ENCODE peak calls at places on chromosomes 7 and 10, in seven cellular contexts. X is A549, A is endothelial cell, Z is thoracic aorta, C is PC-9, R is foreskin fibroblast, T is HFFc6. N is an unnamed sample.
A peak's percentile ranks its signal among the peaks of the same experiment; 100 is the strongest.

GRCh38 chr7:126689037-126689436 is 563.7 kb downstream of the GRM8 start:
- DNase-seq in A (no peak), T (no peak), R (no peak), C (no peak), Z (no peak), X (no peak), N (no peak)

GRCh38 chr7:130940907-130941306 is 206.9 kb upstream of the KLF14 start:
- DNase-seq in T (no peak), Z (no peak), X (no peak), A (no peak), C (no peak), R (no peak), N (no peak)

GRCh38 chr10:35232509-35232908 is 103.8 kb upstream of the CCNY start:
- DNase-seq in A (no peak), X (no peak), C (no peak), Z (no peak), R (peak; percentile 8), T (no peak), N (no peak)

GRCh38 chr7:1952169-1952760 is 280.5 kb downstream of the MAD1L1 start:
- DNase-seq in R (no peak), X (no peak), Z (no peak), A (no peak), T (no peak), C (no peak), N (no peak)

GRCh38 chr10:1364151-1364910 is 308.1 kb downstream of the WDR37 start:
- DNase-seq in R (no peak), C (no peak), Z (no peak), T (no peak), X (no peak), A (no peak), N (no peak)

GRCh38 chr10:46286991-46287693 is at the start of gene ANTXRL:
- DNase-seq in C (no peak), X (no peak), T (no peak), A (no peak), Z (no peak), R (no peak), N (no peak)

GRCh38 chr10:60236869-60237524 is 152.7 kb downstream of the ANK3 start:
- DNase-seq in C (no peak), T (no peak), Z (no peak), X (no peak), A (no peak), R (peak; percentile 74), N (peak; percentile 34)

GRCh38 chr7:51006483-51007235 is 224.0 kb upstream of the GRB10 start:
- DNase-seq in C (no peak), R (no peak), X (no peak), T (no peak), Z (no peak), A (no peak), N (no peak)

GRCh38 chr10:89921422-89921821 is 220.0 kb downstream of the KIF20B start:
- DNase-seq in R (no peak), T (no peak), Z (no peak), C (peak; percentile 99), A (no peak), X (peak; percentile 42), N (peak; percentile 43)

GRCh38 chr7:95501261-95501816 is 15.6 kb downstream of the ASB4 start:
- DNase-seq in T (no peak), R (no peak), Z (no peak), X (no peak), C (peak; percentile 40), A (no peak), N (no peak)

GRCh38 chr10:31620236-31621151 is 301.5 kb downstream of the ZEB1 start:
- DNase-seq in C (no peak), R (peak; percentile 86), X (peak; percentile 18), A (peak; percentile 21), Z (no peak), T (peak; percentile 51), N (no peak)

GRCh38 chr10:31621733-31622132 is 302.7 kb downstream of the ZEB1 start:
- DNase-seq in X (no peak), C (no peak), Z (no peak), T (no peak), A (no peak), R (no peak), N (no peak)

GRCh38 chr10:31623466-31623865 is 304.4 kb downstream of the ZEB1 start:
- DNase-seq in T (peak; percentile 58), R (peak; percentile 92), A (no peak), X (no peak), Z (no peak), C (no peak), N (no peak)

GRCh38 chr10:31619410-31620095 is 300.5 kb downstream of the ZEB1 start:
- DNase-seq in C (no peak), X (no peak), Z (no peak), R (peak; percentile 72), A (no peak), T (no peak), N (no peak)

GRCh38 chr10:31622993-31623392 is 304.0 kb downstream of the ZEB1 start:
- DNase-seq in X (no peak), C (no peak), T (peak; percentile 69), Z (no peak), A (no peak), R (peak; percentile 98), N (no peak)
- TF ChIP-seq CTCF in X (no peak), C (no peak), T (peak; percentile 67), Z (no peak), A (no peak), R (peak; percentile 23), N (no peak)

DNA sequence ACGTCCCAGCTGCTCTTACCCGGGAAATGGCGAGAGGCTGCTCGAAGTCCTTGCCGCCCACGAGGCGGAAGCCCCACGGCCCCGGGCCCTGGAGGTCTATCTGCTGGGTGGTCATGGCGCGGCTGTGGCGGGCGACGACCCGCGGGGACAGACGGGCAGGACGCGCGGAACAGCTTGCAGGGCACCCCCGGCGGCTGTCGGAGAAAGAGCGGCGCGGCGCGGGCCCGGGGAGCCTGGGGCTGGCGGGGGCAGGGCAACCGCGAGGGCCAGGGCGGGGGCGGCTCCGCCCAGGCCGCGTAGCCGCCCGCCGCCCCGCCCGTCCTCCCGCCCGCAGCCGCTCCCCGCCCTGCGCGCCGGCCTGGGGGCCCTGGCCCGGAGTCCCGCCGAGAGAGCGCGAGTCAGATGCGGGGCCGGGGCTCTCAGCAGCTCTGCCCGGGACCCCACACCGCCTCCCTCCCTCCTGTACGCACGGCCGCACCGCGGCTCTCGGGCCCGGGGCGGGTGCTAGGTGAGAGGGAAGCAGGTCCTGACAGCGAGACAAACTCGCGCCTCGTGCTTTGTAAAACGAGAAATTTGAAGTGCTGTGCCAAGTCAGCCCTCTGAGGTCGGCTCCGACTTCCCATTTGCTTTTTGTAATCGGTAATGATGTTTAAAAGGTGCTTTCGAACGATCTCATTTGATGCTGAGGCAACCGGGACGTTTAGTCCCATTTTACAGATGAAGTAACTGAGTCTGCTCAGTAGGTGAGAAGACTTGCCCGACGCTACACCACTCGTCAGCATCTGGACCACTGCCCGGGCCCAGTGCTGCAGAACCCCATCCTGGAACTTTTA is at the start of gene PDLIM1:
- DNase-seq in Z (no peak), T (peak; percentile 49), R (peak; percentile 77), C (no peak), A (peak; percentile 57), X (peak; percentile 72), N (peak; percentile 79)
- TF ChIP-seq CTCF in Z (peak; percentile 42), T (peak; percentile 51), R (no peak), C (no peak), A (no peak), X (peak; percentile 22), N (no peak)

DNA sequence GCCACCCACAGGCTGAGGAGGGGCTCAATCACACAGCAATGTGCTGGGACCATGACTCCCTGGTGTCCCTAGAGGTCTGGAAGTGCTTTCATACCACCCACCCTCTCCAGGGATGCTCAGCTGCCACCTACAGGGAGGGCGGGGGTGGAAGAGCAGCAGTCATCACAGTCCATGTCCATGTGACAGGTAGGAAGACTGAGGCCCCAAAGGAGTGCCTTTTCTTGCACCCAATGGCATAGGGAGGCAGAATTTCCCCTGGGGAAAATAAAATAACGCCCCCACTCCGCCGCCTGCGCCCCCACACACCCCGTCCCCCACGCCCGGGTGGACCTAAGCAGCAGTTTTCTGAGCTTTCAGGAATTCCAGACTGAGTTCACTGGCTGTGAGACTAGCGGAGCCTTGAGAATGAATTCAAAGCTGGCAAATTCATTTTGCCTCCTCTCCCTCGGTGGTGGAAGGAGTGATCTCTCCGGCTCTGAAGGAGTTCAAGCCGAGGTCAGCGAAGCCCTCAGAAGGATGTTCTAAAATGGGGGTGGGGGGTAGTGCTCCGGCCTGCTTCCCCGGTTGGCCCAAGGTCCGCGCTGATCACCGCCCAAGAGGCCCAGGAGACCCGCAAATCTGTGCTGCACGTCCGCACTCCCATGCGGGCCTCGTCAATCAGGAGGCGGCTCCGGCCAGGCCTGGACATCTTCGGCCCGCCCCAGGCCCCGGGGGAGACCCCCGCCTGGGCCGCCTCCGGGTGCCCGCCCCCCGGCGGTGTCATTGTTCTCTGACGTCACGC is 2.1 kb upstream of the ZMIZ1 start:
- DNase-seq in A (peak; percentile 33), Z (no peak), X (peak; percentile 76), R (peak; percentile 41), C (no peak), T (no peak), N (peak; percentile 63)
- TF ChIP-seq CTCF in A (no peak), Z (no peak), X (peak; percentile 44), R (peak; percentile 18), C (peak; percentile 40), T (peak; percentile 39), N (no peak)

GRCh38 chr10:107169516-107169915 is 5.0 kb upstream of the SORCS1 start:
- DNase-seq in Z (no peak), C (no peak), T (no peak), X (no peak), R (no peak), A (no peak), N (no peak)
- TF ChIP-seq CTCF in Z (no peak), C (no peak), T (no peak), X (no peak), R (no peak), A (no peak), N (no peak)

DNA sequence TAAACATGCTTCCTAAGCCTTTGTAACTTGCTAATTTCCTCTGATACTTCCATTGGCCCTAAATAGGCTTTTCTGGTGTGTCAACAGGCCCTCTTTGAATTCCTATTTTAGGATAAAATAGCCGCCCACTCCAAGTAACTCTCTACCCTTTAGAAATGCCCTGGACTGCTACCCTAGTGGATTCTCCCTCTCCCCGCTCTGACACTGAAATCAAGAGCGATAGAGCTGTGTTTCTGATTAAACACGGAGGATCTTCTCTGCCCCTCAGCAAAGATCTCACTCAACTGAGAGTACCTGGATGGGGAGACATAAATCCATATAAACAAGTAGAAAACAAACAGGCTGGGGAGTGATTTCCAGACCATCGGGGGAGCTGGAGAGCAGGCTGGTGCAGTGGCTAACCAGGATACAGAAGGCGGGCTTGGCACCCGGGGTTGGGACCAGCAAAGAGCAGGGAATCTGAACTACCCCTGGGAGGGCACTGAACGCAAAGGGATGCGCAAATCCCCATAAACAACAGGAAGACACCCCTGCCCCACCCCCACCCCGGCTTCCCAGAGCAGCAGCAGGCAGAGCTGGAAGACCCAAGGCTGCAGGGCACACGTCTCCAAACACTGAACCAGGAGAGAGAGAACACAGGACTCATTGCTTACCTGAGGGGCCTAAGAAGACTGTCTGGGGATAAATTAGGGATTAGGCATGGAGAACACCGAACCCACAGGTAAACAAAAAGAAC is 2.5 kb downstream of the ASB13 start:
- DNase-seq in C (no peak), Z (no peak), R (no peak), A (no peak), T (no peak), X (no peak), N (peak; percentile 11)
- TF ChIP-seq CTCF in C (no peak), Z (no peak), R (no peak), A (no peak), T (no peak), X (no peak), N (no peak)

N was measured in Calu3.